ENCODE peak calls at places on chromosome 11, in four cellular contexts. U is aorta, Y is mucosa of descending colon, M is GM04503. O is an unnamed sample.

GRCh38 chr11:44128729-44129128 is 33.3 kb downstream of the EXT2 start:
- DNase-seq in Y (no peak), U (no peak), M (no peak), O (no peak)

GRCh38 chr11:65588199-65589054 is 7.2 kb downstream of the KCNK7 start:
- DNase-seq in Y (peak), U (peak), M (no peak), O (no peak)

GRCh38 chr11:20061766-20062165 is 98.5 kb downstream of the DBX1 start:
- DNase-seq in U (no peak), Y (no peak), M (no peak), O (no peak)

GRCh38 chr11:109423114-109423859 is 1.3 kb downstream of the C11orf87 start:
- DNase-seq in Y (no peak), M (no peak), U (no peak), O (peak)

GRCh38 chr11:15276616-15277015 is 161.9 kb downstream of the INSC start:
- DNase-seq in M (no peak), Y (no peak), U (no peak), O (no peak)

GRCh38 chr11:79431535-79431934 is 9.3 kb downstream of the TENM4 start:
- DNase-seq in Y (no peak), M (no peak), U (no peak), O (no peak)

GRCh38 chr11:83610996-83611395 is 324.8 kb upstream of the CCDC90B start:
- DNase-seq in M (no peak), U (no peak), Y (no peak), O (no peak)

GRCh38 chr11:77188323-77188911 is 60.4 kb downstream of the MYO7A start:
- DNase-seq in Y (peak), M (peak), U (peak), O (peak)

GRCh38 chr11:7437706-7438105 is 47.6 kb upstream of the OLFML1 start:
- DNase-seq in Y (no peak), M (peak), U (no peak), O (no peak)

GRCh38 chr11:43992834-43993637 is 50.6 kb downstream of the C11orf96 start:
- DNase-seq in Y (peak), U (no peak), M (no peak), O (no peak)

GRCh38 chr11:76624515-76625379 is 45.8 kb downstream of the LRRC32 start:
- DNase-seq in Y (no peak), M (no peak), U (no peak), O (no peak)

GRCh38 chr11:68345776-68346728 is 33.7 kb downstream of the LRP5 start:
- DNase-seq in M (no peak), Y (no peak), U (peak), O (no peak)

GRCh38 chr11:130771708-130772107 is 144.6 kb downstream of the SNX19 start:
- DNase-seq in Y (no peak), M (peak), U (no peak), O (no peak)

GRCh38 chr11:46693597-46694012 is 6.8 kb downstream of the ARHGAP1 start:
- DNase-seq in Y (no peak), U (peak), M (peak), O (no peak)

O was measured in anterior cingulate cortex.